ENCODE peak calls at places on chromosomes 5 and 9, in four cellular contexts. U, F, T and G are unnamed samples.

GRCh38 chr5:122586351-122586750 is 188.5 kb upstream of the SNX2 start:
- DNase-seq in F (peak), T (no peak), U (no peak), G (no peak)

GRCh38 chr5:59189482-59189881 is 606.6 kb downstream of the RAB3C start:
- DNase-seq in F (no peak), U (no peak), T (no peak), G (no peak)

GRCh38 chr5:176537608-176538504 is 654 bp upstream of the RNF44 start:
- DNase-seq in T (peak), F (peak), U (peak), G (peak)

GRCh38 chr5:42887094-42887493 is 75.4 kb upstream of the SELENOP start:
- DNase-seq in T (no peak), F (no peak), U (no peak), G (no peak)

GRCh38 chr5:150114102-150114641 is 27.8 kb upstream of the CSF1R start:
- DNase-seq in T (peak), U (no peak), F (no peak), G (no peak)

GRCh38 chr5:108818613-108819272 is 71.0 kb downstream of the FER start:
- DNase-seq in U (no peak), F (peak), T (no peak), G (no peak)

GRCh38 chr5:14406554-14406849 is 175.1 kb upstream of the OTULINL start:
- DNase-seq in U (no peak), T (no peak), F (peak), G (no peak)

GRCh38 chr5:115477581-115477980 is 67.0 kb downstream of the FEM1C start:
- DNase-seq in F (no peak), T (no peak), U (no peak), G (no peak)

GRCh38 chr5:88203977-88204735 is 64.5 kb downstream of the TMEM161B start:
- DNase-seq in U (no peak), T (peak), F (no peak), G (no peak)

GRCh38 chr5:60960591-60960990 is 15.6 kb downstream of the NDUFAF2 start:
- DNase-seq in F (peak), U (no peak), T (no peak), G (no peak)

GRCh38 chr5:126054593-126055347 is 368.4 kb upstream of the GRAMD2B start:
- DNase-seq in F (no peak), T (no peak), U (no peak), G (no peak)

GRCh38 chr9:124873664-124874063 is 11.7 kb downstream of the ARPC5L start:
- DNase-seq in U (no peak), F (no peak), T (no peak), G (peak)